ENCODE peak calls at places on chromosomes 7 and 10, in seven cellular contexts. C is activated T-cell treated with anti-CD3 and anti-CD28 coated beads, Interleukin-2, amount 50 U/mL, for 72 hours; O is dorsolateral prefrontal cortex; M is occipital lobe; F is EL; I is activated naive CD8-positive, alpha-beta T cell treated with anti-CD3 and anti-CD28 coated beads for 36 hours; Q is activated naive CD4-positive, alpha-beta T cell treated with anti-CD3 and anti-CD28 coated beads, Interleukin-2, amount 50 U/mL, for 72 hours. E is an unnamed sample.

GRCh38 chr10:132308588-132309451 is 1.1 kb upstream of the STK32C start:
- DNase-seq in I (no peak), C (peak; percentile 23), F (no peak), M (no peak), Q (no peak), O (no peak), E (no peak)

GRCh38 chr7:98315318-98315993 is 34.0 kb downstream of the BRI3 start:
- DNase-seq in Q (no peak), M (no peak), O (no peak), F (no peak), C (no peak), I (no peak), E (no peak)

GRCh38 chr7:91194841-91195240 is 69.4 kb upstream of the FZD1 start:
- DNase-seq in F (no peak), C (no peak), O (no peak), I (no peak), Q (no peak), M (no peak), E (no peak)

GRCh38 chr7:110573862-110574528 is 516.9 kb upstream of the LRRN3 start:
- DNase-seq in I (no peak), C (no peak), F (peak; percentile 86), Q (no peak), M (no peak), O (no peak), E (no peak)

GRCh38 chr7:1312098-1313070 is 79.7 kb downstream of the UNCX start:
- DNase-seq in M (no peak), F (no peak), C (no peak), O (no peak), Q (no peak), I (no peak), E (no peak)

GRCh38 chr10:77818378-77818777 is 108.2 kb downstream of the DLG5 start:
- DNase-seq in F (no peak), Q (no peak), O (no peak), C (no peak), M (no peak), I (no peak), E (no peak)

GRCh38 chr10:69089638-69090599 is 2.0 kb downstream of the SRGN start:
- DNase-seq in F (peak; percentile 47), O (no peak), M (no peak), C (peak; percentile 86), I (peak; percentile 82), Q (peak; percentile 89), E (peak; percentile 93)

GRCh38 chr7:157013602-157014549 is 3.4 kb upstream of the MNX1 start:
- DNase-seq in M (no peak), C (no peak), O (no peak), Q (peak; percentile 7), F (no peak), I (no peak), E (no peak)

GRCh38 chr7:153276394-153276793 is 516.8 kb downstream of the ACTR3B start:
- DNase-seq in Q (no peak), C (no peak), I (no peak), O (no peak), M (no peak), F (no peak), E (no peak)

GRCh38 chr10:100710151-100710871 is 35.1 kb upstream of the PAX2 start:
- DNase-seq in Q (no peak), O (no peak), M (no peak), F (peak; percentile 18), C (no peak), I (no peak), E (no peak)

GRCh38 chr7:68925241-68925640 is 673.0 kb upstream of the AUTS2 start:
- DNase-seq in I (no peak), O (no peak), C (no peak), F (no peak), M (no peak), Q (no peak), E (no peak)

GRCh38 chr10:53314856-53315255 is 542.3 kb upstream of the MBL2 start:
- DNase-seq in C (no peak), O (no peak), I (no peak), M (no peak), Q (no peak), F (peak; percentile 53), E (no peak)

GRCh38 chr10:101231912-101232689 is 2.8 kb upstream of the LBX1 start:
- DNase-seq in I (no peak), O (no peak), C (no peak), M (no peak), Q (no peak), F (no peak), E (no peak)

GRCh38 chr10:131748191-131748590 is 152.6 kb upstream of the PPP2R2D start:
- DNase-seq in I (no peak), F (no peak), Q (no peak), M (no peak), O (no peak), C (no peak), E (no peak)

GRCh38 chr7:17986826-17987225 is 40.8 kb downstream of the PRPS1L1 start:
- DNase-seq in Q (no peak), F (peak; percentile 89), C (no peak), O (no peak), I (no peak), M (no peak), E (no peak)

GRCh38 chr10:72597897-72598296 is 28.0 kb downstream of the MICU1 start:
- DNase-seq in I (no peak), M (no peak), Q (no peak), C (no peak), O (no peak), F (peak; percentile 13), E (no peak)

GRCh38 chr7:123557631-123558505 is at the start of gene NDUFA5:
- DNase-seq in C (peak; percentile 95), Q (peak; percentile 95), M (peak; percentile 98), F (peak; percentile 99), O (peak; percentile 98), I (peak; percentile 92), E (peak; percentile 98)

E was measured in activated CD8-positive, alpha-beta T cell treated with anti-CD3 and anti-CD28 coated beads for 36 hours.